ENCODE peak calls at places on chromosomes 12 and 14, in seven cellular contexts. F is H9; X is GM06990; E is Right ventricle myocardium inferior; A is HL-60; K is activated effector memory CD4-positive, alpha-beta T cell treated with anti-CD3 and anti-CD28 coated beads, Interleukin-2, amount 50 U/mL, for 16 hours; Q is NCI-H187 treated with DMSO at 0.1 percent for 48 hours. V is an unnamed sample.

GRCh38 chr14:32453857-32454810 is 125.0 kb downstream of the AKAP6 start:
- DNase-seq in F (no peak), X (no peak), E (no peak), A (no peak), K (no peak), Q (no peak), V (no peak)

GRCh38 chr12:6337958-6338406 is 3.9 kb downstream of the TNFRSF1A start:
- DNase-seq in F (no peak), X (no peak), E (no peak), A (no peak), K (no peak), Q (no peak), V (no peak)

GRCh38 chr12:6067152-6067916 is 57.1 kb downstream of the VWF start:
- DNase-seq in F (peak; percentile 86), X (no peak), E (no peak), A (no peak), K (no peak), Q (no peak), V (no peak)

GRCh38 chr14:36513451-36514277 is 6.4 kb downstream of the NKX2-1 start:
- DNase-seq in F (peak; percentile 89), X (no peak), E (no peak), A (no peak), K (no peak), Q (no peak), V (no peak)

GRCh38 chr12:128025856-128026255 is 241.1 kb upstream of the TMEM132C start:
- DNase-seq in F (peak; percentile 39), X (no peak), E (no peak), A (no peak), K (no peak), Q (no peak), V (no peak)

GRCh38 chr12:130983328-130984017 is 29.8 kb downstream of the ADGRD1 start:
- DNase-seq in F (no peak), X (no peak), E (peak; percentile 64), A (peak; percentile 30), K (peak; percentile 19), Q (no peak), V (no peak)

GRCh38 chr12:40446385-40446784 is 221.6 kb downstream of the LRRK2 start:
- DNase-seq in F (no peak), X (no peak), E (no peak), A (peak; percentile 26), K (no peak), Q (no peak), V (no peak)

GRCh38 chr14:96069421-96069820 is 30.3 kb downstream of the C14orf132 start:
- DNase-seq in F (no peak), X (no peak), E (no peak), A (no peak), K (no peak), Q (no peak), V (no peak)

GRCh38 chr12:89829434-89829975 is 120.9 kb upstream of the ATP2B1 start:
- DNase-seq in F (no peak), X (no peak), E (no peak), A (no peak), K (no peak), Q (no peak), V (no peak)

GRCh38 chr14:73753043-73753886 is 39.1 kb upstream of the PNMA1 start:
- DNase-seq in F (peak; percentile 27), X (no peak), E (peak; percentile 83), A (no peak), K (peak; percentile 74), Q (no peak), V (no peak)

GRCh38 chr12:121295746-121296617 is 527 bp downstream of the CAMKK2 start:
- DNase-seq in F (peak; percentile 50), X (no peak), E (no peak), A (no peak), K (peak; percentile 68), Q (no peak), V (no peak)

GRCh38 chr14:22780941-22781605 is 14.6 kb downstream of the OXA1L start:
- DNase-seq in F (no peak), X (no peak), E (no peak), A (peak; percentile 28), K (no peak), Q (no peak), V (no peak)

GRCh38 chr14:70098257-70098809 is 90.4 kb downstream of the SLC8A3 start:
- DNase-seq in F (no peak), X (no peak), E (no peak), A (no peak), K (no peak), Q (no peak), V (no peak)

GRCh38 chr12:110039085-110039807 is 9.1 kb downstream of the C12orf76 start:
- DNase-seq in F (peak; percentile 45), X (no peak), E (no peak), A (no peak), K (peak; percentile 68), Q (no peak), V (no peak)

GRCh38 chr14:83842536-83842935 is 1687.4 kb upstream of the FLRT2 start:
- DNase-seq in F (no peak), X (no peak), E (no peak), A (no peak), K (no peak), Q (peak; percentile 39), V (peak; percentile 91)

GRCh38 chr12:65765436-65765813 is 58.9 kb upstream of the HMGA2 start:
- DNase-seq in F (no peak), X (no peak), E (no peak), A (no peak), K (no peak), Q (no peak), V (no peak)

GRCh38 chr12:47888127-47888819 is 16.5 kb downstream of the VDR start:
- DNase-seq in F (no peak), X (no peak), E (no peak), A (no peak), K (peak; percentile 50), Q (no peak), V (no peak)

GRCh38 chr14:105711058-105711620 is 184.8 kb downstream of the TMEM121 start:
- DNase-seq in F (no peak), X (no peak), E (no peak), A (no peak), K (no peak), Q (no peak), V (no peak)

V was measured in NCI-H1436.